ENCODE peak calls at places on chromosome 21, in nine cellular contexts. T, N, C, B, G, V, X, I and E are unnamed samples.

GRCh38 chr21:14453964-14454641 is 71.2 kb upstream of the HSPA13 start:
- DNase-seq in T (no peak), N (peak), C (no peak), B (no peak), G (no peak), V (no peak), X (no peak), I (no peak), E (no peak)

GRCh38 chr21:29056005-29056404 is 17.4 kb downstream of the CCT8 start:
- DNase-seq in T (no peak), N (no peak), C (no peak), B (no peak), G (no peak), V (no peak), X (no peak), I (peak), E (peak)

GRCh38 chr21:23936224-23936623 is 1671.1 kb downstream of the MRPL39 start:
- DNase-seq in T (no peak), N (peak), C (no peak), B (no peak), G (peak), V (no peak), X (no peak), I (no peak), E (peak)

GRCh38 chr21:44090332-44090731 is 16.9 kb upstream of the PWP2 start:
- DNase-seq in T (no peak), N (no peak), C (no peak), B (no peak), G (no peak), V (no peak), X (no peak), I (no peak), E (no peak)

GRCh38 chr21:17711896-17712295 is 99.2 kb upstream of the BTG3 start:
- DNase-seq in T (no peak), N (no peak), C (no peak), B (no peak), G (no peak), V (no peak), X (peak), I (peak), E (no peak)

GRCh38 chr21:16517380-16517779 is 787.6 kb downstream of the USP25 start:
- DNase-seq in T (no peak), N (no peak), C (no peak), B (no peak), G (no peak), V (no peak), X (peak), I (no peak), E (no peak)

GRCh38 chr21:15333943-15334342 is 269.1 kb upstream of the NRIP1 start:
- DNase-seq in T (no peak), N (no peak), C (no peak), B (no peak), G (no peak), V (no peak), X (no peak), I (no peak), E (no peak)

GRCh38 chr21:26437326-26438009 is 135.6 kb downstream of the CYYR1 start:
- DNase-seq in T (no peak), N (no peak), C (no peak), B (no peak), G (peak), V (no peak), X (peak), I (no peak), E (peak)

GRCh38 chr21:14589855-14590563 is 43.9 kb upstream of the SAMSN1 start:
- DNase-seq in T (no peak), N (no peak), C (no peak), B (no peak), G (no peak), V (no peak), X (no peak), I (no peak), E (no peak)

GRCh38 chr21:26457817-26458216 is 115.3 kb downstream of the CYYR1 start:
- DNase-seq in T (no peak), N (no peak), C (no peak), B (no peak), G (no peak), V (no peak), X (peak), I (peak), E (peak)

GRCh38 chr21:14850394-14850793 is 214.4 kb downstream of the NRIP1 start:
- DNase-seq in T (no peak), N (no peak), C (no peak), B (no peak), G (no peak), V (no peak), X (peak), I (no peak), E (peak)

GRCh38 chr21:40143822-40144525 is 276.7 kb downstream of the PCP4 start:
- DNase-seq in T (no peak), N (peak), C (no peak), B (peak), G (peak), V (no peak), X (peak), I (peak), E (peak)

GRCh38 chr21:28986677-28987076 is 6.0 kb downstream of the LTN1 start:
- DNase-seq in T (no peak), N (no peak), C (no peak), B (no peak), G (no peak), V (no peak), X (no peak), I (no peak), E (no peak)

GRCh38 chr21:20999567-21000169 is 1.5 kb downstream of the NCAM2 start:
- DNase-seq in T (no peak), N (peak), C (no peak), B (no peak), G (peak), V (no peak), X (peak), I (peak), E (peak)

GRCh38 chr21:17492415-17493168 is 20.3 kb upstream of the CXADR start:
- DNase-seq in T (no peak), N (no peak), C (no peak), B (no peak), G (no peak), V (no peak), X (peak), I (no peak), E (peak)

DNA sequence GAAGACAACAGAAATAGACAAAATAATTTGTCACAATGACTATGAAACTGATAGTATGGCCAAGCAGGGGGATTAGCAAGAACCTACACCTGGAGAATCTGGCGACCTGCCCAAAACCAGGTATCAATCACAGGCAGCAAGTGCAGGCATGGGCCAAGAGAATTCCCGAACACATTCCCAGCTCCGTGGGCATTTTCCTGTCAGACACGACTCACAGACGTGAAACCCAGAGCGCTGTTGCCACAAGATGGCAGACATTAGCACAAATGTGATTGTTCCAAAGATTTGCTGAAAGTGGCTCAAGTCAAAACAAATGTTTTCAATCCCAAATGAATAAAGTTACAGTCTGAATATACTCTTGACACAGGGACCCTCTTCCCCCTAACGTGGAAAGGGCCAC is 36.8 kb downstream of the HLCS start:
- DNase-seq in T (no peak), N (no peak), C (no peak), B (no peak), G (peak), V (no peak), X (peak), I (no peak), E (peak)
- TF ChIP-seq CTCF in T (no peak), N (peak), C (no peak), B (no peak), G (peak), V (peak), X (peak), I (peak), E (peak)

DNA sequence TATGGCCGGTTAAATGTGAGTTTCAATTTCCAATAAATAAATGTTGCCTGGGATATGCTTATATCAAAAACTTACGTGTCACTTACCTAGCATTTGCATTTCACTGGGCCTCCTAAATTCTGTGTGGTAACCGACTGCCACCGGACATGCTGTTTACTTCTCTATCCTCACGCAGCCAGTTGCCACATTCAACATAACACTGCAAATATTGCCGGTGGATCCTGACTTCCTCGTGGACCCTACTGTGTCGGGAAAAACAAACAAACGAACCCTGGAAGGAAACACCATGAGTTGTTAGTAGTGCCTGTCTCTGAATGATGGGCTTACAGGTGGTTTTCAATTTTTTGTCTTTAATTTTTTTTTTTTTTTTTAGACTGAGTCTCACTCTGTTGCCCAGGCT is 54.1 kb downstream of the RIPK4 start:
- DNase-seq in T (no peak), N (no peak), C (no peak), B (no peak), G (no peak), V (no peak), X (no peak), I (no peak), E (no peak)
- H3K4me3 ChIP-seq in T (no peak), N (no peak), C (no peak), B (no peak), G (peak), V (no peak), X (no peak), I (no peak), E (no peak)

DNA sequence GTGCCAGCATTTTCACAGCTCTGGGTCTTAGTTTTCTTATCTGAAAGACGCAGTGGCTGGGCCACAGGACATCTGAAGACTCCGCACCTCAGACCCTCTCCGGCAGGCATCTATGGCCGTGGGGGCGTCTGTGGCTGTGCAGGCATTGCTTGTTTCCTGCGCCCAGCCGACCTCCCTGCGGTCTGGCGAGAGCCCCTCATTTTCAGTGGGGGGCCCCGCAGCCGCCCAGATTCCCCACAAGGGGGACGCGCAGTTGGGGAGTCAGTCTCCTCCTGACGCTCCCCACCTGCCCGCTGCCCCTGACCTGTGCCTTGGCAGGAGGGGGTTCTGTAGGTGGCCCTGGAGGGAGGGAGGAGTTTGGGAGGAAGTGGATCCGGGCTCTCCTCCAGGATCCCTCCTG is 3.5 kb upstream of the TFF1 start:
- DNase-seq in T (no peak), N (no peak), C (no peak), B (no peak), G (peak), V (no peak), X (no peak), I (no peak), E (no peak)
- TF ChIP-seq CTCF in T (no peak), N (no peak), C (no peak), B (no peak), G (peak), V (no peak), X (no peak), I (no peak), E (no peak)

DNA sequence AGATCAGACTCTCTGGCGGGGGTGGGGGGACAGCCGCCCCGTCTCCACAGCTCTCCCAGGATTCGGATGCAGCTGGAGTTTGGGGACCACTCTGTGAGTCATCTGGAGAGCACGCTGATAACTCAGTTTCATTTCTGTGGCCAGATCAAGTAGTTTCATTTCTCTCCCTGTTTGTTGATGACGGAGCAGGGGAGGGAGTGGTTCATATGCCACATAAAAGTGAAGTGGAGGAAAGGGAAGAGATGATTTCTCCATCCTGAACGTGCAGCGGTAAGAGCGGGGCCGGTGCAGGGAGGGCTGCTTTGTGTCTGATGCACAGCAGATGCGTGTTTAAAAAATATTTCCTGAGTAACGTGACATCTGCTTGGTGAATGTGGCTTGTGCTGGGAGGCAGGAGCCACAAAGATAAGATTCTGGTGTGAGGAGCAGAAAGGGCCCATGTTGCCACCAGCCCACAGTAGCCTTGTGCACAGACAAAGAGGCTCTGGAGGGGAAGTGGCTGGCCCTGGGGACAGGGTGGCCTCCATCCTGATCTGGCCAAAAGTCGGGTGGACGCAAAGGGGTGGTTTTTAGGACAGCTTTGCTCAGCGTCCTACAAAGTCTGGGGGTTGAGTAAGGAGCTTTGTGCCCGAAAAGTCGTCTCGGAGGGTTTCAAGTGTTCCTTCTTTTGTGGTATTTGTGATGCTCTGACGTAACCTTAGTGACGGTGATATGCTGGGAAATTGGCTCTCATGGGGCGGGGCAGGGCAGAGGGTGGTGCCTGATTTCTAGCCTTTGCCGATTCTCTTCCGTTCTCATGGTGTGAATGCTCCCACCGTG is at the start of gene MX2:
- DNase-seq in T (peak), N (no peak), C (peak), B (peak), G (no peak), V (peak), X (peak), I (peak), E (peak)
- H3K4me3 ChIP-seq in T (peak), N (no peak), C (peak), B (peak), G (no peak), V (peak), X (peak), I (peak), E (peak)

GRCh38 chr21:42847051-42847707 is 32.2 kb downstream of the WDR4 start:
- DNase-seq in T (no peak), N (no peak), C (no peak), B (no peak), G (no peak), V (no peak), X (no peak), I (no peak), E (no peak)
- TF ChIP-seq CTCF in T (no peak), N (no peak), C (no peak), B (no peak), G (no peak), V (no peak), X (no peak), I (no peak), E (no peak)

GRCh38 chr21:32602099-32602498 is 10.1 kb downstream of the CFAP298 start:
- DNase-seq in T (no peak), N (no peak), C (no peak), B (no peak), G (no peak), V (no peak), X (no peak), I (no peak), E (no peak)
- H3K4me3 ChIP-seq in T (no peak), N (no peak), C (no peak), B (no peak), G (no peak), V (no peak), X (no peak), I (no peak), E (no peak)

GRCh38 chr21:33478858-33479678 is 706 bp downstream of the TMEM50B start:
- DNase-seq in T (no peak), N (peak), C (peak), B (peak), G (peak), V (no peak), X (peak), I (peak), E (peak)
- TF ChIP-seq CTCF in T (no peak), N (peak), C (no peak), B (no peak), G (peak), V (no peak), X (peak), I (peak), E (no peak)

DNA sequence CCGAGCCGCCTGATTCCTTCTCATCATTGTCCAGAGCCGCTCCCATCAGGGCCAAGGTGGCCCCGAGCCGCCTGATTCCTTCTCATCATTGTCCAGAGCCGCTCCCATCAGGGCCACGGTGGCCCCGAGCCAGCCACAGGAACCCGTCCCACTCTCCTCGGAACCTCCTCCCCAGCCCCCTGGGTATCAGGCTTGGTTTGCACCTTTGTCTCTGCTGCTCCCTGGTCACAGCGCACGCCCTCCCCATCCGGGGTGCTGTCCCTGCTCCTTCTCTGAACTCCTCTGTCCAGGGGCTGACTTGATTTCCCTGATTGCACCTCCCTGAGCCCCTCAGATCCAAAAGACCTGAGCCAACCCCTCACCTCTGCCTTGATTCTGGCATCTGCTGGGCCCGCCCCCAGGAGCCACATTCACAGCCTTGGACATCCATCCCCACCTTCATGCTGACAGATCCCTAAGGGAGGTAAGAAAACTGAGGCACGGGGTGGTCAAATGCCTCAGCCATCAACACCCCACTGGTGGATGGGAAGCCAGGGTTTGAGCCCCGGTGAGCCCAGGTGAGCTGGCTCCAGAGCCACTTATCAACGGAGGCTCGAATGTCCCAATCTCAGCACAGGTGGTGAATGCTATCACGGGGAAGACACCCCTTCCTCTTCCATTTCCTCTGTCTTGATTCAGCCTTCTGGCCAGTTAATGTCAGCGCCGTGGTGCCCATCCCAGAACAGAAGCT is 25.6 kb upstream of the COL18A1 start:
- DNase-seq in T (no peak), N (no peak), C (peak), B (no peak), G (no peak), V (no peak), X (no peak), I (no peak), E (no peak)
- H3K4me3 ChIP-seq in T (no peak), N (no peak), C (no peak), B (no peak), G (no peak), V (no peak), X (no peak), I (no peak), E (no peak)

GRCh38 chr21:38804030-38804616 is 1.6 kb upstream of the ETS2 start:
- DNase-seq in T (no peak), N (no peak), C (no peak), B (no peak), G (no peak), V (no peak), X (no peak), I (peak), E (no peak)

GRCh38 chr21:38803075-38803474 is 2.7 kb upstream of the ETS2 start:
- DNase-seq in T (no peak), N (no peak), C (no peak), B (no peak), G (no peak), V (no peak), X (no peak), I (peak), E (no peak)

GRCh38 chr21:38805282-38806152 is at the start of gene ETS2:
- DNase-seq in T (peak), N (peak), C (peak), B (peak), G (peak), V (peak), X (peak), I (peak), E (peak)

GRCh38 chr21:38806153-38806941 is 618 bp downstream of the ETS2 start:
- DNase-seq in T (no peak), N (peak), C (peak), B (peak), G (peak), V (no peak), X (no peak), I (no peak), E (no peak)

DNA sequence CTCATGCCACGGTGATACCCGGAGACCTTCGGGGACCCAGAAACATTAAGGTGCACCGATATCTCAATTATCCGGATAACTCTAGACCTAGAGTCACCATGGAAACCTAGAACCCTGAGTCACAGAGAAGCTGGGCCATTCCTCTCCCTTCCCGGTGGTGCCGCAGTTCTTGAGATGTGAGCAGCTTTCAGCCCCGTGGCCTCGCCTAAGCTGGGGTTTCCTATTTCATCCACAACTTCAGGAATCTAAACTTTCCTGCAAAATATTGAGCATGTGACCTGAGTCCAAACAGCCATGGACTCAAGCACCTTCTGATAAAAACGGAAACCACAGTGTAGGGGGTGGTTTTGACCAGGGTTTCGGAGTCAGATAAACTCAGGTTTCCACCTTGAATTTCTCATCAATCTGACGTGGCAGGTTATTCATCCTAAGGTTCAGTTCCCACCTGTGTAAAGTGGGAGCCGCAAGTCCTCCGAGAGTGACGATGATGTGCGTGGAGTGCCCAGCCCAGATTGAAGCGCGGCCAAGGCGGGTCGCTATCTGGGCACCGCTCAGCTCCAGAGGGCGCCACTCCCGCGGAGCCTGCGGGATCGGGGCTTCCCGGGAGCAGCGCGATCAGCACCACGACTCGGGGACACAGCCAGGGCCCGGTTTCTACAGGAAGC is 980 bp upstream of the ETS2 start:
- DNase-seq in T (no peak), N (peak), C (peak), B (peak), G (peak), V (no peak), X (peak), I (peak), E (peak)
- TF ChIP-seq CTCF in T (peak), N (peak), C (peak), B (peak), G (peak), V (peak), X (peak), I (peak), E (peak)

DNA sequence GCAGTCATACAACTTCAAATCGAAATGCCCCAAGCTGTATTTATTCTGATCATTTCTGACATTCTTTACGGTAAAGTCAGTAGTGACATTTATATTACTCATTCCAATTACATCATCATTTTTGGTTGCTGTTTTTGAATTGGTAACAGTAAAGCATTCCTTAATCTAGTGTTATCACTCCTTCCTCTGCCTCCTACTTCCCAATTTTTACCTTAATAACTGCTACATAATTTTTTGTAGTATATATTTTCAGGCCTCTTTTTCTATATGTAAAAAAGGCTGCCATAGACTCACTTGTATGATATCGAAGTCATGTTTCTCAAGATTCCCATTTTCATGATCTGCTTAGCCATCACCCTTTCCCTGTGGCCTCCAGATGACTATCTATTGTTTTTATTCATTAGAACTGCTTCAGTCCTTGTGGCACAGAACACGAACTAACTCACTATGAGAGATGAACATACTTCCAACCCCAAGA is 167.2 kb downstream of the RUNX1 start:
- DNase-seq in T (no peak), N (no peak), C (no peak), B (no peak), G (no peak), V (no peak), X (peak), I (peak), E (peak)
- H3K4me3 ChIP-seq in T (peak), N (no peak), C (no peak), B (no peak), G (no peak), V (peak), X (peak), I (peak), E (no peak)